ENCODE peak calls at places on chromosomes 11 and 22, in ten cellular contexts. Y, O, V, G, A, S, E, I, H and U are unnamed samples. For H3K27me3, the result is how much of the 10 kb centered on the place peaks cover.

GRCh38 chr11:113664069-113664980 is 41.8 kb downstream of the TMPRSS5 start:
- DNase-seq in Y (no peak), O (no peak), V (no peak), G (no peak), A (no peak), S (no peak), E (no peak), I (no peak), H (no peak), U (no peak)

GRCh38 chr11:8060801-8061554 is 20.0 kb upstream of the TUB start:
- DNase-seq in Y (no peak), O (no peak), V (no peak), G (peak), A (peak), S (no peak), E (no peak), I (no peak), H (no peak), U (peak)

GRCh38 chr22:38837414-38837813 is 6.4 kb downstream of the NPTXR start:
- DNase-seq in Y (no peak), O (no peak), V (no peak), G (no peak), A (no peak), S (no peak), E (no peak), I (no peak), H (no peak), U (no peak)

GRCh38 chr11:34585304-34585869 is 35.5 kb upstream of the EHF start:
- DNase-seq in Y (no peak), O (no peak), V (no peak), G (no peak), A (no peak), S (no peak), E (no peak), I (no peak), H (no peak), U (no peak)

GRCh38 chr11:34719303-34719848 is 98.5 kb downstream of the EHF start:
- DNase-seq in Y (no peak), O (no peak), V (no peak), G (no peak), A (no peak), S (no peak), E (no peak), I (no peak), H (no peak), U (no peak)

GRCh38 chr11:3901249-3902025 is 46.0 kb downstream of the STIM1 start:
- DNase-seq in Y (no peak), O (no peak), V (no peak), G (no peak), A (no peak), S (no peak), E (no peak), I (no peak), H (no peak), U (no peak)

GRCh38 chr22:37202706-37203105 is 9.6 kb downstream of the SSTR3 start:
- DNase-seq in Y (no peak), O (no peak), V (no peak), G (no peak), A (no peak), S (no peak), E (peak), I (no peak), H (no peak), U (peak)

GRCh38 chr22:39666926-39667325 is 96.4 kb downstream of the CACNA1I start:
- DNase-seq in Y (no peak), O (no peak), V (no peak), G (no peak), A (no peak), S (no peak), E (no peak), I (peak), H (no peak), U (no peak)

GRCh38 chr22:37557321-37558001 is 2.8 kb upstream of the CDC42EP1 start:
- DNase-seq in Y (no peak), O (no peak), V (no peak), G (no peak), A (no peak), S (no peak), E (no peak), I (no peak), H (no peak), U (no peak)

GRCh38 chr11:66332371-66333219 is 3.6 kb downstream of the RIN1 start:
- DNase-seq in Y (no peak), O (no peak), V (no peak), G (no peak), A (no peak), S (peak), E (no peak), I (no peak), H (no peak), U (peak)

GRCh38 chr11:37378989-37379388 is 781.0 kb upstream of the RAG2 start:
- DNase-seq in Y (no peak), O (no peak), V (no peak), G (no peak), A (no peak), S (no peak), E (no peak), I (no peak), H (no peak), U (no peak)

GRCh38 chr11:47005441-47005840 is 68.9 kb downstream of the CSTPP1 start:
- DNase-seq in Y (no peak), O (no peak), V (no peak), G (no peak), A (no peak), S (no peak), E (no peak), I (no peak), H (no peak), U (no peak)

GRCh38 chr11:2276999-2277328 is 6.6 kb upstream of the ASCL2 start:
- DNase-seq in Y (no peak), O (no peak), V (no peak), G (no peak), A (peak), S (no peak), E (no peak), I (no peak), H (no peak), U (no peak)

GRCh38 chr11:91308069-91308468 is 916.5 kb upstream of the FAT3 start:
- DNase-seq in Y (no peak), O (no peak), V (no peak), G (no peak), A (no peak), S (peak), E (no peak), I (peak), H (no peak), U (no peak)

GRCh38 chr11:115471367-115471766 is 32.8 kb downstream of the CADM1 start:
- DNase-seq in Y (peak), O (no peak), V (no peak), G (peak), A (no peak), S (no peak), E (no peak), I (no peak), H (no peak), U (no peak)

GRCh38 chr22:41411021-41411851 is 29.5 kb downstream of the TEF start:
- DNase-seq in Y (peak), O (peak), V (no peak), G (no peak), A (no peak), S (no peak), E (no peak), I (no peak), H (no peak), U (no peak)

GRCh38 chr11:71310184-71310583 is 57.8 kb upstream of the SHANK2 start:
- DNase-seq in Y (no peak), O (no peak), V (no peak), G (peak), A (no peak), S (no peak), E (no peak), I (no peak), H (no peak), U (no peak)

GRCh38 chr11:36455658-36456111 is 54.4 kb downstream of the TRAF6 start:
- DNase-seq in Y (peak), O (no peak), V (no peak), G (peak), A (no peak), S (peak), E (peak), I (peak), H (peak), U (no peak)

DNA sequence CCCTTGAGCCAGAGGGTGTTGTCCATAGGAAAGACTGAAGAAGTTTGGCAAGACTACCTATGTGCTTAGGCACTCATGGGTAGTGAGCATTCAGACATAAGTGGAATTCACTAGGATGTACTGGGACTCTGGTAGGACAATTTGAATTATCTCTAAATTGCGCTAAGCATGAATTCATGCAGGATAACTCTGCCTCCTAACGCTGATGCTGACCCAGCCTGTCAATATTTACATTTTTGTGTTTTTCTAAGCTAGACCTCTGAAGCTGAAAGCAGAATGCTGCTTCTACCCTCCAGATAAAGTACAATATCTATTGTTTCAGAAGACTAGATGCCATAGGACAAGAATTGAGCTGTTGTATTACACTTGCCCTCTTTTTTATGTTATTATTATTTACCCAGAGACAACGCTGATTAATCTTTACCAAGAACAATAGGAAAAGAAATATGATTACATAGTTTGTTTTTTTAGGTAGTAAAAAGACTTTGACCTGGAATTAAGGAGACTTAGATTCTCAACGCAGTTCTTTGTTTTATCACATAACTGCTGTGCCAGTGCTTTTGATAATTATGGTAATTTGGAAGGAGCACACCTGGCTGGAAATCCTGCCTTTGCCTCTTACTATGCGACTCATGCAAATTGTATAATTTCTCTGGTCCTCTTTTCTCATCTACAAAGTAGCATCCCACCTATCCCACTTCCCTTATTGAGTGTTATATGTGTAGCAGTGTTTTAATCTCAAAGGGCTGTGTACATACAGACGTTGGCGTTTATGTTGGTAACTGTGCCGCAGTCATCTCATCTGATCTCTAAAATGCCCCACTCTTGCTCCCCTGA is 21.2 kb upstream of the GRAMD1B start:
- DNase-seq in Y (no peak), O (no peak), V (no peak), G (no peak), A (no peak), S (no peak), E (no peak), I (no peak), H (no peak), U (no peak)
- H3K27ac ChIP-seq in Y (no peak), O (no peak), V (no peak), G (no peak), A (no peak), S (no peak), E (no peak), I (no peak), H (no peak), U (no peak)

DNA sequence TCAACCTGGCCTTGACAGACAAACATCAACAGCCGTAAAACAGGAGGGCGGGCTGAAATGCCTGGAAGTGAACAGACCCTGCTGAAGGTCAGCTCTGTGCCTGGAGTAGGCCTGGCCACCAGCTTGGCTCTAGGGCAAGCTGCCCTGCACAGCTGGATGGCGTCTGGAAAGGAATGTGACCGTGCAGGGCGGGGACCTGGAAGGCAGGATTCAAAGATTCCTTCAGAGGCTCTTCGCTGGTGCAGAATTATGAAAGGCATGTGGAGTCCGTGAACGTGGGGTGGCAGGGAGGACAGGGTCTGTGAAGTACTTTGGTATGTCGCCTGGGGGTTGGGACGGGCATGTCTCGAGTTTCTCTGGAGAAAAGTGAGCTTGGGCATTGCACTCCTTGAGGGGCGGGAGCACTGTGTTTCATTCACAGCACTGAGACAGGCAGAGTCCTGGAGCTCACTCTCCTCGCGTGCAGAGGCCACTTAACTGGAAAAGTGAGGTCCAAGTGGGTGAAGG is 1.5 kb downstream of the EHD1 start:
- DNase-seq in Y (peak), O (peak), V (no peak), G (peak), A (no peak), S (no peak), E (no peak), I (no peak), H (peak), U (peak)
- TF ChIP-seq POLR2AphosphoS5 in Y (no peak), O (peak), V (no peak), G (peak), A (no peak), S (no peak), E (no peak), I (no peak), H (no peak), U (no peak)

DNA sequence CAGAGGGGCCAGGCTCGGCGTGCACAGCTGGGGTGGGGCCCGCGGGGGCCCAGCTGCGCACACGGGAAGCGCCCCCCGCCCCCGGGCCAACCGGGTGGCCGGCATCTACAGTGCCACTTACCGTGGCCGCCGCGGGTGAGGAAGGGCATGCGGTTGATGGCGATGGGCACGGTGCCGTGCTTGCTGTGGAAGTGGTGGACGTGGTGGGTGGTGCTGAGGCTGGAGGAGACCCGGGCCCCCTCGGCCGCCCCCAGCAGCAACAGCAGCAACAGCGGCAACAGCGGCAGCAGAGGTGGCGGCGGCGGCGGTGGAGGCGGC is 51.4 kb downstream of the SLC22A12 start:
- DNase-seq in Y (no peak), O (no peak), V (no peak), G (no peak), A (no peak), S (no peak), E (no peak), I (no peak), H (no peak), U (no peak)
- H3K27me3 ChIP-seq in Y (under half), O (under half), V (under half), G (half or more), A (under half), S (half or more), E (half or more), I (half or more), H (half or more), U (under half)

GRCh38 chr22:46352691-46353386 is 17.3 kb downstream of the TRMU start:
- DNase-seq in Y (peak), O (peak), V (no peak), G (peak), A (no peak), S (no peak), E (no peak), I (no peak), H (peak), U (peak)
- H3K27ac ChIP-seq in Y (no peak), O (no peak), V (no peak), G (peak), A (no peak), S (no peak), E (no peak), I (no peak), H (no peak), U (no peak)

DNA sequence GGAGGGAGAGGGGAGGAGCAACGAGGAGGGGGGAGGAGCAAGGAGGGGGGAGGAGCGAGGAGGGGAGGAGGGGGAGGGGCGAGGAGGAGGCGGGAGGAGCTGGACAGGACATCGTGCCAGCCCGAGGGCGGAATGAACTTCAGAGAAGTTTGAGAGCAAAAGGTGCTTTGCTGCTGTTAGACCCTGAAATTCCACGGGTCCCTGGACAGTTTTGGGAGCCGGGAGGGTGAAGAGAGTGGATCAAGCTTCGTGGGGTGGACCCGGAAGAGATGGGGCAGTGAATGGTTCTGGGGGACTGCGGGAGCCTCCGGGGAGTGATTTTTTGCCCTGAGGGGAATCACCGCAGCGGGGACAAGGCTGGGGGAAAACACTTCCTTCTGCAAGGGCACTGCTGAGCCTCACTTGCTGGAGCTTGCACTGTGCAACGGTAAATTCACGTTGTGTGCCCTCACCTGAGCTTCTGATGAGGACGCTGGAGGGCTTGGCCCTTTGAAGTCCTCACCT is 10.7 kb upstream of the NLRP6 start:
- DNase-seq in Y (peak), O (peak), V (no peak), G (peak), A (no peak), S (no peak), E (peak), I (no peak), H (peak), U (peak)
- TF ChIP-seq POLR2AphosphoS5 in Y (peak), O (no peak), V (no peak), G (peak), A (no peak), S (no peak), E (no peak), I (no peak), H (peak), U (peak)

GRCh38 chr22:48827904-48828555 is 999.6 kb downstream of the BRD1 start:
- DNase-seq in Y (no peak), O (no peak), V (no peak), G (no peak), A (peak), S (no peak), E (peak), I (no peak), H (no peak), U (peak)
- H3K27me3 ChIP-seq in Y (under half), O (under half), V (under half), G (half or more), A (under half), S (under half), E (under half), I (under half), H (under half), U (under half)

GRCh38 chr11:61129608-61130523 is 27.6 kb downstream of the CD5 start:
- DNase-seq in Y (peak), O (peak), V (peak), G (peak), A (peak), S (peak), E (peak), I (peak), H (peak), U (peak)

GRCh38 chr11:61131998-61132555 is 29.1 kb downstream of the VPS37C start:
- DNase-seq in Y (no peak), O (no peak), V (no peak), G (no peak), A (no peak), S (no peak), E (no peak), I (no peak), H (no peak), U (no peak)

GRCh38 chr11:61132646-61133045 is 28.6 kb downstream of the VPS37C start:
- DNase-seq in Y (no peak), O (no peak), V (no peak), G (no peak), A (no peak), S (no peak), E (no peak), I (no peak), H (no peak), U (peak)

GRCh38 chr11:61131586-61131985 is 29.3 kb downstream of the CD5 start:
- DNase-seq in Y (no peak), O (no peak), V (no peak), G (no peak), A (no peak), S (no peak), E (no peak), I (no peak), H (no peak), U (no peak)

GRCh38 chr11:61131186-61131585 is 28.9 kb downstream of the CD5 start:
- DNase-seq in Y (no peak), O (no peak), V (no peak), G (no peak), A (no peak), S (no peak), E (no peak), I (no peak), H (no peak), U (no peak)
- H3K27ac ChIP-seq in Y (no peak), O (no peak), V (no peak), G (peak), A (no peak), S (no peak), E (no peak), I (no peak), H (peak), U (peak)

DNA sequence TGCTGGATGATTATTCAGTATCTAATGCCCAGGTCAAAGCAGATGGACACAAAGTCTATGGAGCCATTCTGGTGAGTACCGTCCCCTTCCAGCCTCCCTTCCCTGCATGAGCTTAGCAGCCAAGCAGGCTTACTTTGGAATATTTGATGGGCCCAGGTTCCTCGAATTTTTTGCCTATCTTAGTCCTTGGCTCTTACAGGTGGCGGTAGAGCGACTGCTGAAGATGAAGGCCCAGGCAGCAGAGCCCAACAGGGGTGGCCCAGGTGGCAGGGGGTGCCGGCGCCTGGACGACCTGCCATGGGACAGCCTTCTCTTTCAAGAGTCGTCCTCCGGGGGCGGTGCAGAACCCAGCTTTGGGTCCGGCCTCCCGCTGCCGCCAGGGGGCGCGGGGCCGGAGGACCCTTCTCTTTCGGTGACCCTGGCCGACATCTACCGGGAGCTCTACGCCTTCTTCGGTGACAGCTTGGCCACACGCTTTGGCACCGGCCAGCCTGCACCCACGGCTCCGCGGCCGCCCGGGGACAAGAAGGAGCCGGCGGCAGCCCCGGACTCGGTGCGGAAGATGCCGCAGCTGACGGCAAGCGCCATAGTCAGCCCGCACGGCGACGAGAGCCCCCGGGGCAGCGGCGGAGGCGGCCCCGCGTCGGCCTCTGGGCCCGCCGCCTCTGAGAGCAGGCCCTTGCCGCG is 741 bp upstream of the TMEM179B start:
- DNase-seq in Y (peak), O (peak), V (no peak), G (peak), A (peak), S (peak), E (peak), I (peak), H (peak), U (peak)
- TF ChIP-seq POLR2AphosphoS5 in Y (peak), O (peak), V (no peak), G (peak), A (peak), S (peak), E (no peak), I (no peak), H (peak), U (no peak)

GRCh38 chr22:44839721-44840120 is 87.3 kb downstream of the ARHGAP8 start:
- DNase-seq in Y (no peak), O (no peak), V (no peak), G (no peak), A (no peak), S (peak), E (no peak), I (no peak), H (no peak), U (no peak)

GRCh38 chr22:44840611-44841322 is 88.4 kb downstream of the ARHGAP8 start:
- DNase-seq in Y (no peak), O (no peak), V (no peak), G (no peak), A (no peak), S (no peak), E (no peak), I (no peak), H (no peak), U (no peak)

GRCh38 chr22:44837481-44837880 is 85.1 kb downstream of the ARHGAP8 start:
- DNase-seq in Y (no peak), O (no peak), V (no peak), G (no peak), A (no peak), S (peak), E (no peak), I (peak), H (no peak), U (no peak)

GRCh38 chr22:44839061-44839460 is 86.7 kb downstream of the ARHGAP8 start:
- DNase-seq in Y (no peak), O (no peak), V (no peak), G (no peak), A (no peak), S (no peak), E (no peak), I (no peak), H (no peak), U (no peak)

GRCh38 chr22:44838316-44839016 is 86.1 kb downstream of the ARHGAP8 start:
- DNase-seq in Y (no peak), O (no peak), V (no peak), G (no peak), A (no peak), S (no peak), E (no peak), I (no peak), H (no peak), U (no peak)
- H3K27me3 ChIP-seq in Y (under half), O (under half), V (under half), G (under half), A (under half), S (under half), E (under half), I (under half), H (under half), U (under half)